ENCODE peak calls at places on chromosomes 16 and 17, in six cellular contexts. K, W, V, Z, I and R are unnamed samples.

GRCh38 chr17:65953316-65954147 is 238.4 kb downstream of the CEP112 start:
- DNase-seq in Z (no peak), I (no peak), K (no peak), V (no peak), W (no peak), R (no peak)

GRCh38 chr16:58709338-58709737 is 24.8 kb upstream of the SLC38A7 start:
- DNase-seq in I (peak), Z (no peak), W (no peak), V (no peak), K (no peak), R (no peak)

GRCh38 chr16:31451681-31452351 is 7.5 kb upstream of the ARMC5 start:
- DNase-seq in Z (no peak), I (peak), V (peak), K (no peak), W (no peak), R (peak)

GRCh38 chr16:89700649-89701424 is 668 bp downstream of the SPATA2L start:
- DNase-seq in I (peak), K (peak), V (peak), Z (no peak), W (no peak), R (peak)

GRCh38 chr17:1239210-1239609 is 31.0 kb upstream of the BHLHA9 start:
- DNase-seq in W (no peak), I (no peak), Z (no peak), V (no peak), K (peak), R (no peak)

GRCh38 chr17:29958947-29959657 is 17.7 kb downstream of the EFCAB5 start:
- DNase-seq in K (no peak), I (peak), Z (no peak), V (no peak), W (no peak), R (peak)

GRCh38 chr17:31841850-31842415 is 17.1 kb downstream of the COPRS start:
- DNase-seq in Z (no peak), W (no peak), V (no peak), I (peak), K (no peak), R (no peak)

GRCh38 chr17:79919164-79919585 is 79.9 kb upstream of the CBX4 start:
- DNase-seq in I (peak), K (no peak), Z (no peak), W (no peak), V (no peak), R (peak)

GRCh38 chr17:5571281-5571680 is 13.0 kb downstream of the NLRP1 start:
- DNase-seq in W (no peak), V (no peak), I (no peak), Z (peak), K (no peak), R (no peak)

GRCh38 chr16:57039148-57039812 is 49.9 kb downstream of the NLRC5 start:
- DNase-seq in V (no peak), K (peak), W (no peak), Z (peak), I (no peak), R (no peak)

GRCh38 chr16:80125677-80126076 is 415.1 kb upstream of the DYNLRB2 start:
- DNase-seq in K (no peak), I (no peak), W (no peak), Z (no peak), V (no peak), R (no peak)

GRCh38 chr16:2471016-2471652 is at the start of gene NTN3:
- DNase-seq in K (no peak), Z (no peak), V (peak), I (no peak), W (no peak), R (peak)

GRCh38 chr17:35984140-35984539 is 2.4 kb downstream of the CCL14 start:
- DNase-seq in W (no peak), Z (no peak), V (no peak), K (no peak), I (no peak), R (no peak)

GRCh38 chr17:36057900-36058299 is 6.2 kb upstream of the CCL18 start:
- DNase-seq in I (no peak), Z (no peak), V (no peak), K (no peak), W (no peak), R (no peak)

GRCh38 chr16:58487566-58488351 is 12.2 kb upstream of the NDRG4 start:
- DNase-seq in V (peak), W (peak), K (peak), I (peak), Z (peak), R (peak)

GRCh38 chr16:10514369-10515055 is 65.9 kb downstream of the EMP2 start:
- DNase-seq in W (no peak), Z (peak), I (peak), V (peak), K (peak), R (peak)

GRCh38 chr16:47359478-47359877 is 101.4 kb downstream of the ITFG1 start:
- DNase-seq in V (no peak), I (no peak), Z (no peak), K (no peak), W (no peak), R (no peak)

GRCh38 chr16:67430504-67431076 is 331 bp upstream of the HSD11B2 start:
- DNase-seq in I (peak), V (peak), Z (no peak), K (peak), W (no peak), R (peak)

GRCh38 chr16:22643886-22644285 is 133.2 kb downstream of the NPIPB5 start:
- DNase-seq in W (no peak), I (no peak), Z (no peak), K (no peak), V (no peak), R (no peak)

GRCh38 chr17:59330314-59330942 is 1.0 kb upstream of the YPEL2 start:
- DNase-seq in Z (no peak), K (no peak), I (peak), V (peak), W (no peak), R (peak)

GRCh38 chr17:80592243-80592642 is 47.6 kb downstream of the RPTOR start:
- DNase-seq in Z (no peak), V (no peak), K (no peak), I (no peak), W (no peak), R (peak)

GRCh38 chr16:81123092-81123852 is 27.1 kb upstream of the GCSH start:
- DNase-seq in W (no peak), Z (no peak), V (no peak), I (no peak), K (no peak), R (no peak)

GRCh38 chr17:50556803-50557202 is 3.7 kb upstream of the CACNA1G start:
- DNase-seq in K (no peak), W (no peak), V (no peak), Z (no peak), I (no peak), R (no peak)

GRCh38 chr17:46171939-46172338 is 21.3 kb downstream of the KANSL1 start:
- DNase-seq in W (no peak), V (no peak), I (no peak), K (no peak), Z (no peak), R (no peak)

GRCh38 chr17:4551141-4551540 is 4.0 kb downstream of the MYBBP1A start:
- DNase-seq in W (no peak), V (peak), K (no peak), I (no peak), Z (no peak), R (peak)

GRCh38 chr16:85888405-85889331 is 10.3 kb upstream of the IRF8 start:
- DNase-seq in Z (peak), I (peak), K (peak), W (no peak), V (no peak), R (peak)

GRCh38 chr17:47781397-47781796 is 40.2 kb downstream of the OSBPL7 start:
- DNase-seq in V (no peak), I (no peak), K (no peak), W (no peak), Z (no peak), R (no peak)